ENCODE peak calls at places on chromosomes 12 and 14, in seven cellular contexts. J is fibroblast of the aortic adventitia, F is astrocyte of the spinal cord, T is cardiac fibroblast, G is fibroblast of pulmonary artery, R is thoracic aorta, Y is endodermal cell. M is an unnamed sample.

GRCh38 chr12:111777345-111778045 is 10.8 kb downstream of the ALDH2 start:
- DNase-seq in J (no peak), F (no peak), T (no peak), G (no peak), R (no peak), Y (no peak), M (no peak)

GRCh38 chr12:42143401-42144173 is 1.1 kb downstream of the GXYLT1 start:
- DNase-seq in J (peak), F (peak), T (peak), G (peak), R (no peak), Y (peak), M (peak)

GRCh38 chr12:117098361-117099217 is 627 bp downstream of the TESC start:
- DNase-seq in J (no peak), F (no peak), T (no peak), G (no peak), R (no peak), Y (peak), M (no peak)

GRCh38 chr14:34711169-34711568 is 3.2 kb downstream of the CFL2 start:
- DNase-seq in J (peak), F (peak), T (peak), G (peak), R (no peak), Y (no peak), M (peak)

GRCh38 chr14:96627811-96628775 is 125.9 kb downstream of the PAPOLA start:
- DNase-seq in J (no peak), F (no peak), T (no peak), G (no peak), R (no peak), Y (peak), M (no peak)

GRCh38 chr12:124032265-124032886 is 59.4 kb downstream of the ZNF664 start:
- DNase-seq in J (peak), F (peak), T (peak), G (peak), R (no peak), Y (peak), M (peak)

GRCh38 chr12:47079365-47079893 is at the start of gene PCED1B:
- DNase-seq in J (peak), F (peak), T (peak), G (peak), R (no peak), Y (peak), M (peak)

GRCh38 chr12:63440063-63440462 is 228.2 kb downstream of the DPY19L2 start:
- DNase-seq in J (no peak), F (no peak), T (no peak), G (no peak), R (no peak), Y (no peak), M (no peak)

GRCh38 chr12:53828598-53828997 is 76.8 kb upstream of the CISTR start:
- DNase-seq in J (no peak), F (no peak), T (no peak), G (no peak), R (no peak), Y (no peak), M (no peak)

GRCh38 chr12:15164997-15165659 is 56.1 kb downstream of the RERG start:
- DNase-seq in J (no peak), F (peak), T (peak), G (peak), R (no peak), Y (peak), M (no peak)

GRCh38 chr14:65976771-65977170 is 509.4 kb upstream of the CCDC196 start:
- DNase-seq in J (peak), F (peak), T (peak), G (no peak), R (no peak), Y (no peak), M (no peak)

GRCh38 chr12:116199160-116199559 is 78.3 kb downstream of the MED13L start:
- DNase-seq in J (no peak), F (no peak), T (no peak), G (no peak), R (no peak), Y (no peak), M (no peak)

GRCh38 chr12:10732554-10732953 is 9.4 kb upstream of the YBX3 start:
- DNase-seq in J (no peak), F (no peak), T (no peak), G (no peak), R (no peak), Y (no peak), M (no peak)

GRCh38 chr12:66620703-66621102 is 58.2 kb downstream of the GRIP1 start:
- DNase-seq in J (no peak), F (no peak), T (no peak), G (no peak), R (no peak), Y (no peak), M (no peak)

GRCh38 chr14:20734079-20734806 is 11.4 kb upstream of the EDDM3A start:
- DNase-seq in J (no peak), F (no peak), T (no peak), G (no peak), R (no peak), Y (no peak), M (no peak)

GRCh38 chr14:75561013-75561432 is 17.4 kb upstream of the FLVCR2 start:
- DNase-seq in J (peak), F (peak), T (peak), G (peak), R (no peak), Y (peak), M (peak)

GRCh38 chr12:24363177-24363754 is 413.8 kb upstream of the SOX5 start:
- DNase-seq in J (no peak), F (no peak), T (no peak), G (no peak), R (no peak), Y (no peak), M (peak)

GRCh38 chr12:93434305-93434704 is 7.4 kb downstream of the UBE2N start:
- DNase-seq in J (peak), F (no peak), T (peak), G (no peak), R (no peak), Y (no peak), M (no peak)

GRCh38 chr14:52481864-52482263 is 70.4 kb downstream of the TXNDC16 start:
- DNase-seq in J (no peak), F (no peak), T (no peak), G (no peak), R (no peak), Y (no peak), M (no peak)

GRCh38 chr14:75981426-75981825 is 369 bp downstream of the TGFB3 start:
- DNase-seq in J (no peak), F (no peak), T (no peak), G (no peak), R (no peak), Y (peak), M (peak)

GRCh38 chr12:55931780-55932545 is 1.0 kb downstream of the DGKA start:
- DNase-seq in J (peak), F (peak), T (peak), G (peak), R (no peak), Y (peak), M (peak)

GRCh38 chr14:64643709-64644108 is 60.5 kb upstream of the PLEKHG3 start:
- DNase-seq in J (no peak), F (no peak), T (no peak), G (no peak), R (no peak), Y (no peak), M (no peak)

GRCh38 chr12:107461222-107461980 is 224.2 kb upstream of the PWP1 start:
- DNase-seq in J (peak), F (peak), T (peak), G (peak), R (no peak), Y (no peak), M (peak)

GRCh38 chr12:68157295-68157871 is 2.2 kb downstream of the IFNG start:
- DNase-seq in J (no peak), F (no peak), T (no peak), G (no peak), R (no peak), Y (no peak), M (peak)

GRCh38 chr14:32201816-32202467 is at the start of gene RNU6-7:
- DNase-seq in J (peak), F (no peak), T (peak), G (peak), R (no peak), Y (peak), M (peak)

GRCh38 chr12:19045421-19045820 is 84.1 kb upstream of the PLEKHA5 start:
- DNase-seq in J (peak), F (no peak), T (peak), G (peak), R (no peak), Y (no peak), M (no peak)

GRCh38 chr12:53244337-53244736 is 12.3 kb upstream of the RARG start:
- DNase-seq in J (no peak), F (no peak), T (no peak), G (no peak), R (no peak), Y (no peak), M (no peak)

GRCh38 chr12:104345234-104346066 is 41.9 kb downstream of the EID3 start:
- DNase-seq in J (no peak), F (no peak), T (no peak), G (no peak), R (no peak), Y (peak), M (no peak)

GRCh38 chr14:26872510-26872909 is 274.7 kb upstream of the NOVA1 start:
- DNase-seq in J (peak), F (peak), T (peak), G (peak), R (no peak), Y (no peak), M (no peak)

GRCh38 chr12:112858776-112859175 is 48.0 kb upstream of the OAS1 start:
- DNase-seq in J (no peak), F (no peak), T (no peak), G (no peak), R (no peak), Y (no peak), M (peak)

DNA sequence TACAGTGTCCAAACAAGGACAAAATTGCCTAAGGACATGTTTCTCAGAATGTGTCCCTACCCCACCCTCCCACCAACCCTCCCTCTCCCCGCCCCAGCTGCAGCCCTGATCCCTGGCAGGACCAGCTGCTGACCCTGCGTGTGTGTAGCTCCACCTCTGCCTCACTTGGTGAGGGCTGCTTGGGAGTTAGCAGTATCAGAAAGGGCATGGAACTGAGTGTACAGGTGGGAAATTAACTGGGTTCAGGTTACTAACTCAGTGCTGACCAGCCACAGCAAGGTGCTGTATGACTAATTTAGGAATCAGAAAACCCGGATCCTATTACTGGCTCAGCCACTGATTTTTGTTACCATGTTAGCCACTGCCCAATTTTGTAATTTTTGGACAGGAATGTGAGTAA is 11.3 kb upstream of the PLEKHD1 start:
- DNase-seq in J (no peak), F (no peak), T (no peak), G (no peak), R (no peak), Y (no peak), M (peak)
- H3K4me3 ChIP-seq in J (no peak), F (no peak), T (no peak), G (no peak), R (no peak), Y (no peak), M (no peak)

GRCh38 chr14:88327497-88327896 is 4.4 kb upstream of the KCNK10 start:
- DNase-seq in J (no peak), F (no peak), T (no peak), G (no peak), R (no peak), Y (no peak), M (no peak)

DNA sequence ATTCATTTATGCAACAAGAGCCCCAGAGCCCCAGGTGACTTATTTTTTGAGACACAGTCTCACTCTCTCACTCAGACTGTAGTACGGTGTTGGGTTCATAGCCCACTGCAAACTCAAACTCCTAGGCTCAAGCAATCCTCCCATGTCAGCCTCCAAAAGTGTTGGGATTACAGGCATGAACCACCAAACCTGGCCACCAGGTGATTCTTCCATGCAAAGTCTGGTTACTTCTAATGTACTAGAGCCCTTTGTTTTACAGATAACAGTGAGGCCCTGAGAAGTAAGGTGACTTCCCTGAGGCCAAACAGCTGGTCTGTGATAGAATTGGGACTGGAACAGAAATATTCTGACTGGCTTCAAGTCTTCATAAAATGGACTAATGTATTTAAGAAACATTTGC is 10.0 kb upstream of the KCNK10 start:
- DNase-seq in J (no peak), F (no peak), T (no peak), G (no peak), R (no peak), Y (peak), M (no peak)
- TF ChIP-seq CTCF in J (no peak), F (no peak), T (no peak), G (no peak), R (no peak), Y (peak), M (no peak)

GRCh38 chr14:94112513-94113060 is 2.1 kb downstream of the IFI27 start:
- DNase-seq in J (no peak), F (no peak), T (no peak), G (no peak), R (no peak), Y (peak), M (peak)

GRCh38 chr14:94110552-94111181 is at the start of gene IFI27:
- DNase-seq in J (peak), F (peak), T (peak), G (peak), R (no peak), Y (peak), M (peak)

GRCh38 chr14:94113073-94113472 is 2.5 kb downstream of the IFI27 start:
- DNase-seq in J (no peak), F (no peak), T (no peak), G (no peak), R (no peak), Y (peak), M (no peak)

GRCh38 chr14:94109915-94110250 is 653 bp upstream of the IFI27 start:
- DNase-seq in J (no peak), F (no peak), T (no peak), G (no peak), R (no peak), Y (no peak), M (no peak)

GRCh38 chr14:94111276-94112095 is 950 bp downstream of the IFI27 start:
- DNase-seq in J (no peak), F (no peak), T (no peak), G (no peak), R (no peak), Y (peak), M (no peak)
- H3K4me3 ChIP-seq in J (peak), F (no peak), T (peak), G (no peak), R (peak), Y (no peak), M (no peak)

GRCh38 chr14:103280278-103280917 is 53.6 kb upstream of the EIF5 start:
- DNase-seq in J (peak), F (no peak), T (no peak), G (no peak), R (no peak), Y (no peak), M (no peak)

GRCh38 chr14:103283916-103284315 is 50.1 kb upstream of the EIF5 start:
- DNase-seq in J (no peak), F (no peak), T (no peak), G (no peak), R (no peak), Y (no peak), M (no peak)

GRCh38 chr14:103279129-103280025 is 54.7 kb upstream of the EIF5 start:
- DNase-seq in J (no peak), F (no peak), T (no peak), G (no peak), R (no peak), Y (peak), M (no peak)

GRCh38 chr14:103282932-103283331 is 51.1 kb upstream of the EIF5 start:
- DNase-seq in J (no peak), F (no peak), T (no peak), G (no peak), R (no peak), Y (no peak), M (no peak)

DNA sequence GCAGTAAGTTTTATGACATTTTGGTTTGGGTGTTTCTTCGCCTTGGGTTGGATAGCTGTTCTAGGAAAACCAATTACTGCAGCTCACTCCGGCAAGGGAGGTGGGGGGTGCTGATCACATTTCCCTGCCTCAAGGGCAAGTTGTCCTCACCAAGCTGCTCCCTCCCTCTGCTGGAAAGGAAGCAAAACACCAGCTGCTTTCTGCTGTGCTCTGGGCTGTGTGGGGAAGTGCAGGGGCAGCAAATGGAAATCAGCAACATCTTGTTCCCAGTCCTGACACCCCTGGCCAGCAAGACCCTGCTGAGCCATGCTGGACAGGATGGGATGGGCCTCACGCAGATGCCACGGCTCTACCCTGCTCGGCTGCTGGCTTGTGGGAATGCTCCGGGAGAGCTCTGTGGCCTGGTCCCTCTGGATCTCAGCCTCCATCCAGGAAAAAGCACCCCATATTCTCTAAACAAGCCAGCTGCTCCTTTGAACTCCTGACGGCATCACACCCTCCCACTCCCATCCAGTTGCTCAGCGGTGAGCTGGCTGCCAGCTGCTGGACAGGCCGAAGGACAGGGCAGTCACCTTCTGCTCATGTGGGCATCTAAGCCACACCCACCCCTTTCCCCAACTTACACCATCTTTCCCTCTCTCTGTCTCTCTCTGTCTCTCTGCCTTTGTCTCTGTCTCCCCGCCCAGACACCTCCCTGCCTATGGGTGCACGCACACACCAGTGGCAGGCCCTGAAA is 52.4 kb upstream of the EIF5 start:
- DNase-seq in J (peak), F (peak), T (peak), G (peak), R (no peak), Y (peak), M (peak)
- TF ChIP-seq CTCF in J (peak), F (peak), T (peak), G (peak), R (no peak), Y (peak), M (peak)

GRCh38 chr14:36657409-36658090 is 4.1 kb upstream of the PAX9 start:
- DNase-seq in J (no peak), F (no peak), T (no peak), G (no peak), R (no peak), Y (peak), M (peak)
- H3K4me3 ChIP-seq in J (no peak), F (peak), T (peak), G (peak), R (peak), Y (peak), M (peak)

DNA sequence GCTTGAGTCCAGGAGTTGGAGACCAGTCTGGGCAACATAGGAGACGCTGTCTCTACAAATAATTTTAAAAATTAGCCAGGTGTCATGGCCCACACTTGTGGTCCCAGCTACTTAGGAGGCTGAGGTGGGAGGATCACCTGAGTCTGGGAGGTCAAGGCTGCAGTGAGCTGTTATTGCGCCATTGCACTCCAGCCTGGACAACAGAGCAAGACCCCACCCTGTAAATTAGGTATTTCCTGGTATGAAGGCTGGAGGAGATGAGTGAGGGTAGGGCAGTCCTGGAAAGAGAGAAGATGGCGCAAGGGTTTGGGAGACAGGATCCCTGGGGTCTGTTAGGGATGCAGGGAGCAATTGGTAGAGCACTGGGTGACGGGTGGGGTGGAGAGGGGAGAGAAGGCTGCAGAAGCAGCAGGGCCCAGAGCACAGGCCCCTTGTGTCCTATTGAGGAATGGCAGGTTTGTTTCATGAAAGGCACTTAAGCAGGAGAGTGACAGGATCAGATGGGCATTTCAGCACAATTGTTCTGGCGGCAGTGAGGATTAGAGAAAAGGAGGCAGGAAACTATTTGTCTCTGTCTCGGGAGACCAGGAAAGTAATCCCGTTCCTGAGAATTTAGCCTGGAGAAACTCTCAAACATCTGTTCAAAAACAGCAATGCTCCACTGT is 47.2 kb upstream of the KTN1 start:
- DNase-seq in J (no peak), F (no peak), T (no peak), G (no peak), R (no peak), Y (peak), M (no peak)
- TF ChIP-seq CTCF in J (no peak), F (no peak), T (peak), G (no peak), R (no peak), Y (peak), M (peak)

GRCh38 chr12:120650249-120650690 is 9.8 kb downstream of the CABP1 start:
- DNase-seq in J (no peak), F (no peak), T (no peak), G (no peak), R (no peak), Y (no peak), M (no peak)
- H3K4me3 ChIP-seq in J (no peak), F (no peak), T (peak), G (no peak), R (no peak), Y (no peak), M (no peak)

DNA sequence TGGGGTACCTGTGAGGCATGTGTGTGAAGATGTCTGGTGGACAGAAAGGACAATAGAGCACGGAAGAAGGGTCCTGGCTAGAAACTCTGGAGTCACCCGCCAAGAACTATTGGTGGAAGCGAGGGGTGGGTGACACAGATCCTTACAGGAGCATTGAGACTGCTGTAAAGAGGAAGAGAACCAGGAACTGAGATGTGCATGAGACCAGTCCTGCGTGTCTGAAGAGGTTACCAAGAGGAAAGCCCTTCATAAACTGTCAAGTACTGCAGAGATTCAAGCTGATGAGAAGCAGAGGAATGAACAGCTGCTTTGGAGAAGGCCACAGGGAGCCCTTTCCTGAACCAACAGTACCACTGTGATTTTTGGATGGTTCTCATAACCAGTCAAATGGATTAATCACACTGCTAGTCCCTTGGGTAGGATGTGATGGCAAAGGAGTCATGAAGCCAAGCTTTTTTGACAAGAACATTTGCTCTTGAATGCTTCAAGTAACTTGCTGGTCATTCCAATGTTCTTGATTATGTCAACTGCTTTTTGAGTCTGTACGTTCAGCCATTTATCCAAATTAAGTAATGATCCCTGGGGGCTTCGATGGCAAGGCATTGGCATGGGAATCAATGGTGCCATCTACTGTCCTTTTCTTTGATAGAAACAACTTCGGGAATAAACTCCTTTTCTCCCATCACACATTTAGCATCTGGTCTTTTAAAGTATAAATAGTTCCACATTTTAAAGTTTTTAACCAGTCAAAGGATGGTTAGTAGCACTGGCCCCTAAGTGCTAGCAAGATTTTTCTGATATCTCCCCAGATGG is 42.9 kb downstream of the GPR135 start:
- DNase-seq in J (peak), F (no peak), T (no peak), G (peak), R (no peak), Y (no peak), M (no peak)
- TF ChIP-seq CTCF in J (peak), F (peak), T (peak), G (no peak), R (no peak), Y (peak), M (no peak)

M was measured in epithelial cell of esophagus.